ENCODE peak calls at places on chromosome 17, in eight cellular contexts. L is A549, T is stomach, S is keratinocyte, P is mesothelial cell of epicardium, Z is astrocyte of the spinal cord, E is Calu3, X is mucosa of descending colon. O is an unnamed sample.

GRCh38 chr17:34709108-34709779 is 129.9 kb downstream of the TMEM132E start:
- DNase-seq in L (no peak), T (no peak), S (no peak), P (no peak), Z (no peak), E (peak; percentile 58), X (no peak), O (no peak)

GRCh38 chr17:8365143-8365542 is 11.4 kb downstream of the KRABD2 start:
- DNase-seq in L (no peak), T (no peak), S (no peak), P (no peak), Z (peak; percentile 55), E (no peak), X (no peak), O (no peak)

GRCh38 chr17:55720917-55721836 is 1.5 kb downstream of the TMEM100 start:
- DNase-seq in L (no peak), T (no peak), S (no peak), P (no peak), Z (no peak), E (no peak), X (no peak), O (no peak)

GRCh38 chr17:74042744-74043486 is 160.6 kb upstream of the RPL38 start:
- DNase-seq in L (peak; percentile 85), T (no peak), S (peak; percentile 56), P (no peak), Z (peak; percentile 86), E (peak; percentile 38), X (no peak), O (peak; percentile 56)

GRCh38 chr17:46056800-46057304 is 57.8 kb downstream of the STH start:
- DNase-seq in L (peak; percentile 74), T (no peak), S (no peak), P (no peak), Z (peak; percentile 62), E (no peak), X (no peak), O (peak; percentile 9)

GRCh38 chr17:36463916-36464764 is 22.3 kb upstream of the ZNHIT3 start:
- DNase-seq in L (peak; percentile 76), T (peak; percentile 56), S (peak; percentile 60), P (peak; percentile 85), Z (peak; percentile 72), E (peak; percentile 69), X (peak; percentile 76), O (no peak)

GRCh38 chr17:37465058-37465616 is 24.6 kb upstream of the DUSP14 start:
- DNase-seq in L (no peak), T (no peak), S (no peak), P (no peak), Z (no peak), E (no peak), X (no peak), O (no peak)

GRCh38 chr17:63495471-63495870 is 18.6 kb downstream of the ACE start:
- DNase-seq in L (no peak), T (no peak), S (no peak), P (no peak), Z (no peak), E (no peak), X (no peak), O (no peak)

DNA sequence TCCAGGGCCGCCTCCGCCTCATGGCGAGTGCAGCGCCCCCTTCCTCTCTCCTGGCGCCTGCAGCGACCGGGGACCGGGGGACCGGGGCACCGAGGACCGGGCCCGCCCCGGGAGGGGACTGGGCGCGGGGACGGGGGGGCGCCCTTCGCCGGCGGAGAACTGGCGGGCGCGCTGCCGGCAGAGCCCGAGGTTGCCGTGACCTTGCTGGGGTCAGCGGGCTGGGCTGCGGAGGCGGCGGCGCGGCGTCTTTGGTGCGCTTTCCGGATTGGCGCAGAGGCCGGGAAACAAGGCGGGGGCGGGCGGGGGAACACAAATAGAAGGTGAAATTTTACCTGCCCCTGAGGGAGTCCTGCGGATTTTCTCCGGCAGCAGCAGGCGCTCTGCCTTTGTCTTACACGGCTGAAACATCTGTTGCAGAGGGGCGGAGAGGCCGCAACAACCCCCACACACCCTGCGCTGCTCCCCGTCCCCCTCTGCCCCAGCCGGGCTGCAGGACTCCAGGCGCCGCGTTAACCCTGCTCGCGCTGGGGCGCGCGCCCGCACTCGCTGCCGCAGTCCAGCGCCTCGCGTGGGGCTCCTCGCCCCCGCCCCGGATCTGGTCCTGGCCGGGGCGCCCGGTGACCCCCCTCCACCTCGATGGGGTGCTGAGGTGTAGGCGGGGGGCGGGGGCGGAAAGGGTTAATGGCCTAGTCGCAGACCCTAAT is 53.5 kb downstream of the SREBF1 start:
- DNase-seq in L (no peak), T (peak; percentile 88), S (no peak), P (peak; percentile 64), Z (peak; percentile 16), E (peak; percentile 49), X (peak; percentile 79), O (no peak)
- TF ChIP-seq CTCF in L (no peak), T (no peak), S (no peak), P (no peak), Z (no peak), E (peak; percentile 27), X (no peak), O (peak; percentile 8)

GRCh38 chr17:38671939-38672720 is 2.6 kb downstream of the EPOP start:
- DNase-seq in L (no peak), T (no peak), S (no peak), P (no peak), Z (no peak), E (no peak), X (no peak), O (no peak)

GRCh38 chr17:38663964-38664644 is 10.7 kb downstream of the EPOP start:
- DNase-seq in L (no peak), T (no peak), S (no peak), P (no peak), Z (no peak), E (no peak), X (no peak), O (no peak)

GRCh38 chr17:38667099-38667786 is 7.5 kb downstream of the EPOP start:
- DNase-seq in L (peak; percentile 82), T (peak; percentile 70), S (no peak), P (peak; percentile 75), Z (peak; percentile 68), E (peak; percentile 96), X (peak; percentile 71), O (no peak)

GRCh38 chr17:38669520-38669919 is 5.2 kb downstream of the EPOP start:
- DNase-seq in L (no peak), T (no peak), S (no peak), P (no peak), Z (no peak), E (no peak), X (no peak), O (no peak)

DNA sequence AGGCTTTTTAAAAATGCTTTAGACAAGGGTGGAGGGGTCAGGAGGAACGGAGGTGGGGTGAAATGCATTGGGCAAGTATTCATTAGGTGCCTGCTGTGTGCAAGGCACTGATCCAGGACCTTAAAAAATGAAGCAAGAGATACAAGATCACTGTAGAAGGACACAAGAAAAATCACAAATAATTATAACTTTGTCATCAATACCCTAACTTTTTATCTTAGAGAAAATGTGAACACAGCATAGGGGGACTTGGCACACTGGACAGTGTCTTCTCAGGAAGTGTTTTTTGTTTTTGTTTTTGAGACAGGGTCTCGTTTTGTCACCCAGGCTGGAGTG is 7.0 kb downstream of the EPOP start:
- DNase-seq in L (no peak), T (no peak), S (no peak), P (no peak), Z (no peak), E (no peak), X (no peak), O (no peak)
- TF ChIP-seq CTCF in L (no peak), T (no peak), S (no peak), P (peak; percentile 37), Z (no peak), E (no peak), X (no peak), O (no peak)

GRCh38 chr17:18184143-18185007 is 747 bp downstream of the ALKBH5 start:
- DNase-seq in L (peak; percentile 56), T (peak; percentile 56), S (no peak), P (peak; percentile 54), Z (peak; percentile 18), E (peak; percentile 13), X (peak; percentile 59), O (no peak)

GRCh38 chr17:18182978-18183333 is 672 bp upstream of the ALKBH5 start:
- DNase-seq in L (no peak), T (peak; percentile 78), S (no peak), P (peak; percentile 80), Z (no peak), E (peak; percentile 79), X (peak; percentile 86), O (peak; percentile 37)

GRCh38 chr17:18182190-18182977 is 1.2 kb upstream of the ALKBH5 start:
- DNase-seq in L (no peak), T (peak; percentile 94), S (no peak), P (no peak), Z (no peak), E (no peak), X (peak; percentile 62), O (no peak)

GRCh38 chr17:18185391-18185790 is 1.8 kb downstream of the ALKBH5 start:
- DNase-seq in L (no peak), T (no peak), S (no peak), P (no peak), Z (peak; percentile 22), E (no peak), X (no peak), O (no peak)

DNA sequence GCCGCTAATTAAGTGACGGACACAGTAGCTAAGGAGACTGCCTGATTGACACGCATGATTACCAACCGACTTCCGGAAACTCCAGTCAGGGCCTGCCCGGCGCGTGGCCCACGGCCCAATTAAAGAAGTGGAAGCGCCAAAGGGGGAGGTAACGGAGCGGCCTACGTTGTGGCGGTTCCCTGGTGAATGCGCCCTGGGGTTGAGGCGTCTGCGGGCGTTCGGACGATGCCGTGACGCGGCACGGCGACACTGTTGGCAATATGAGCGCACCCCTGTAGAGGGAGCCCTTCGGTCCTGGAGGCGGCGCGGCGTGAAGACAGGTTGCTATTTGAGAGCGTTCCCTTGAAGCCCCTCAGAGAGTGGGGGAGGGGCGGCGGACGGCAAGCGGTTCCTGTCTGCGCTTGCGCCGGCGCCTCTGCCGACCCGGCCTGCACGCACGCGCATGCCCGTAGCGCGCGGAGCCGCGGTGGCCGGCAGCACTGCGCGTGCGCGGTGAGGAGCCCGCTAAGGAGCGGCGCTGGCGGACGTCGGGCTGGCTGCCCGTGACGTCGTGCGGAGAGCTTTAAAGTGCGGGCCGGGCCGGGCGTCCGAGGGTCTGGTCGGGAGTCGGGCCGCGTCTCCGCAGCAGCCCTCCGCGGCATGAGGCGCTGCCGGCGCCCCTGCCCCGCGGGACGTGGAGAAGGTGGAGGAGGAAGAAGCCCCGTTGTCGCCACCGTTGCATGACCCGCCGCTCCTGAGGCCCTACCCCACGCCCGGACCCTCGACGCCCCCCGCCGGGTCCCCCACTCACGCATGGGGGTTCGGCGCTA is at the start of gene ALKBH5:
- DNase-seq in L (peak; percentile 100), T (peak; percentile 98), S (peak; percentile 89), P (peak; percentile 99), Z (peak; percentile 100), E (peak; percentile 92), X (peak; percentile 97), O (peak; percentile 99)
- TF ChIP-seq CTCF in L (peak; percentile 11), T (no peak), S (peak; percentile 27), P (peak; percentile 42), Z (peak; percentile 43), E (no peak), X (no peak), O (peak; percentile 50)

DNA sequence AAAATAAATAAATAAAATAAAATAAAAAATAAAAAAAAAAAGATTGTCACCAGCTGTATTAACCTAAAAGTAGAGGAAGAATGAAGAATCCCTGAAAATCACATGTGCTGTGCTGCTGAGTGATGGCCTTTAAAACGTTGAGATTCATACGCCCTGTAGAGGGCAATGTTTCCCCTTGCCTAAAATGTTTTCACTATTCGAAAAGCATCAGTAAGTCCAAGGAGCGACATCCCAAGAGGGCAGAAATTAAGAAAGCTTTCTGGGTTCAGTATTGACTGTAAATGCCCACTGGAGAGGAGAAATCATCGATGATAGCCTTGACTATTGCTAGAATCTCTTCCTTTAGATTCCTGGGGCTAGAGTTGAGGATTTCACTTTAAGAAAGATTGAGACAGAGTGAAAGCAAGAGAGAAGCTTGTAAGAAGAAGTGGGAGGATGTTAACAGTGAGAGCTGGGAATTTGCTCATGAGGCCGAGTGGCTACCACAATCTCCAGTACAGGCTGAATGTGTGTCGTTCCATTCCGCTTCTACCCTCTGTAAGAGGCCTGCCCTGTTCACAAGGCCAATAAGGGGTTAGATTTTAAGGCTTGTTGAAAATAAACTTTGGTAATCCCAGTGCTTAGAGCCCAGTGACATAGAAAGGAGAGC is 170.8 kb upstream of the FAM20A start:
- DNase-seq in L (peak; percentile 74), T (no peak), S (no peak), P (no peak), Z (peak; percentile 80), E (peak; percentile 21), X (no peak), O (no peak)
- TF ChIP-seq CTCF in L (peak; percentile 77), T (no peak), S (peak; percentile 46), P (no peak), Z (peak; percentile 72), E (peak; percentile 58), X (peak; percentile 11), O (peak; percentile 53)

O was measured in AG04449.